ENCODE peak calls at places on chromosomes 2 and 18, in seven cellular contexts. C is AG10803, I is A549, O is epithelial cell of proximal tubule, Z is body of pancreas, X is aorta, R is AG09309. M is an unnamed sample.

GRCh38 chr2:232416521-232417470 is 10.2 kb downstream of the ALPG start:
- DNase-seq in C (no peak), I (no peak), O (no peak), Z (no peak), X (no peak), R (no peak), M (no peak)

GRCh38 chr18:57906852-57907251 is 103.7 kb upstream of the ATP8B1 start:
- DNase-seq in C (no peak), I (peak; percentile 15), O (no peak), Z (no peak), X (no peak), R (no peak), M (no peak)

GRCh38 chr18:51890762-51891161 is 449.2 kb upstream of the DCC start:
- DNase-seq in C (peak; percentile 12), I (peak; percentile 23), O (peak; percentile 63), Z (peak; percentile 81), X (no peak), R (no peak), M (no peak)

GRCh38 chr2:173217106-173217840 is 137.4 kb upstream of the CDCA7 start:
- DNase-seq in C (no peak), I (no peak), O (peak; percentile 18), Z (no peak), X (no peak), R (no peak), M (no peak)

GRCh38 chr2:191209346-191209745 is 35.9 kb upstream of the MYO1B start:
- DNase-seq in C (peak; percentile 73), I (no peak), O (no peak), Z (no peak), X (no peak), R (no peak), M (no peak)

GRCh38 chr2:3611136-3611535 is 16.2 kb downstream of the COLEC11 start:
- DNase-seq in C (no peak), I (no peak), O (no peak), Z (no peak), X (peak; percentile 63), R (no peak), M (no peak)

GRCh38 chr18:10850828-10851227 is 298.5 kb downstream of the PIEZO2 start:
- DNase-seq in C (no peak), I (no peak), O (no peak), Z (no peak), X (no peak), R (no peak), M (no peak)

GRCh38 chr2:55047677-55048299 is 2.5 kb downstream of the RTN4 start:
- DNase-seq in C (peak; percentile 51), I (peak; percentile 52), O (no peak), Z (peak; percentile 41), X (no peak), R (no peak), M (no peak)

GRCh38 chr2:211748339-211748738 is 790.3 kb downstream of the ERBB4 start:
- DNase-seq in C (no peak), I (no peak), O (no peak), Z (no peak), X (no peak), R (no peak), M (no peak)

GRCh38 chr2:10817413-10817812 is 4.8 kb upstream of the PDIA6 start:
- DNase-seq in C (no peak), I (no peak), O (no peak), Z (no peak), X (no peak), R (no peak), M (no peak)

GRCh38 chr18:49813071-49813320 is 337 bp downstream of the ACAA2 start:
- DNase-seq in C (peak; percentile 34), I (peak; percentile 20), O (no peak), Z (peak; percentile 44), X (peak; percentile 77), R (no peak), M (peak; percentile 22)

GRCh38 chr2:165675551-165675968 is 118.5 kb downstream of the GALNT3 start:
- DNase-seq in C (no peak), I (peak; percentile 19), O (no peak), Z (no peak), X (no peak), R (no peak), M (no peak)

GRCh38 chr18:3593381-3593903 is 143.5 kb downstream of the TGIF1 start:
- DNase-seq in C (peak; percentile 83), I (peak; percentile 94), O (no peak), Z (no peak), X (no peak), R (peak; percentile 62), M (no peak)

GRCh38 chr2:158539176-158539895 is 82.6 kb downstream of the PKP4 start:
- DNase-seq in C (peak; percentile 77), I (peak; percentile 59), O (peak; percentile 58), Z (peak; percentile 45), X (no peak), R (peak; percentile 45), M (no peak)

GRCh38 chr2:61011649-61012048 is 5.9 kb upstream of the PEX13 start:
- DNase-seq in C (peak; percentile 62), I (no peak), O (no peak), Z (no peak), X (no peak), R (no peak), M (no peak)

GRCh38 chr2:233142355-233142897 is 82.3 kb downstream of the INPP5D start:
- DNase-seq in C (no peak), I (no peak), O (no peak), Z (no peak), X (no peak), R (no peak), M (no peak)

GRCh38 chr18:10271481-10271880 is 183.0 kb upstream of the APCDD1 start:
- DNase-seq in C (peak; percentile 70), I (no peak), O (no peak), Z (no peak), X (no peak), R (no peak), M (no peak)

GRCh38 chr2:39642054-39642742 is 23.5 kb upstream of the TMEM178A start:
- DNase-seq in C (peak; percentile 84), I (peak; percentile 18), O (peak; percentile 37), Z (no peak), X (no peak), R (peak; percentile 13), M (no peak)

GRCh38 chr2:70738159-70738558 is 29.8 kb downstream of the ADD2 start:
- DNase-seq in C (no peak), I (no peak), O (no peak), Z (no peak), X (no peak), R (no peak), M (no peak)

GRCh38 chr2:58449286-58450010 is 208.3 kb upstream of the FANCL start:
- DNase-seq in C (no peak), I (no peak), O (no peak), Z (no peak), X (no peak), R (no peak), M (no peak)

DNA sequence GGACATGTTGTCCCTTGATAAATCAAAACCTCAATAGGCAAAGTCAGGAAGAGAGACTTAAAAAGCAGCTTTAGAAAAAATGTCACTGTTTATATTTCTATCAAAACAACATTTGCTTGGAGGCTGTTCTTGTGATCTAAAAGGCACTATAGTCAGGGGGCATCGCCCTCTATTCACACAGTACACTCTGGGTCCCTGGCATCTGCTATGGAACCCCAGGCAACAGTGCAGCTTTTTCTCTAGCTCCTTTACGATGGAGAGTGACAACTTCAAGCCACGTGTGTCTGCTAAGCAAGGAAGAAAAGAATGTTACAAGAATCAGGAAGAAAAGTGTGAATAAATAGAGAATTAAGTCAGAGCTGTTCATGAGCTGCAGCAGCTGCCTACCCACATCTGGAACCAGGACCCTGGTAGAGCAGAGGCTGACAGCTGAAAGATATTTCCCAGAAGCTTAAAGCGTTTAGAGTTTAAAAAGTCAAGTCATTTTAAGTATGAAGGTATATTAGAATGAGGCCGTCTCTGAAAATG is 11.2 kb downstream of the RND3 start:
- DNase-seq in C (no peak), I (no peak), O (no peak), Z (no peak), X (no peak), R (no peak), M (no peak)
- H3K4me3 ChIP-seq in C (peak overlapping the region; percentile 12), I (no peak overlapping the region), O (no peak overlapping the region), Z (no peak overlapping the region), X (peak overlapping the region; percentile 34), R (no peak overlapping the region), M (no peak overlapping the region)

DNA sequence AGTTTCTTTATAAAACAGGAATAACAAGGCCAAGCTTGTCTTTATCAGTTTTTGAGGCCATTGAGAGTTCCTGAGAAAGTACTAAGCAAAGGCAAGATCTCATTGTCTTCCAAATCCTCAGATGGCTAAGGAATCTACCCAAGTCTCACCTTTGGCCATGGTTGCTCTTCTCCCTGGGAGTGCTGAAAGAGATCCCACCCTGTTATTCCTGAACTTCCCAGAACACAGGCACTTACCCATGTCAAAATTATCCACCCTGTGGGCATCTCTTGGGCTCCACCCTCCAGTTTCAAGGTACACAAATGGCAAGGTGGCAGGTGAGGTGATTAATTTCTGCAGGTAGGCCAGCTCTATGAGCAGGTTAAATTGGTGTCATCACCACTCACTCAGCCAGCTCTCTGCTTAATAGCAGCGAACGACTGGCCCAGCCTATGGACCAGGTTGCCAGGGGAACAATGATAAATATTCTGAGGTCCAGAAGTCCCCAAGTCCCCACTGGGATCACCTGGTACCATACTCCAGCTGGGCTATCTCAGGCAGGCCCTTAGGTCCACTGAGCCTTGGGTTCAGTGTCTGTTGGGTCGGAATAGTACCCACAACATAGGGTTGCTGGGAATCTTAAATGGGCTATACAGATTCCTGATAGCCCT is 2.3 kb upstream of the SPRED2 start:
- DNase-seq in C (no peak), I (no peak), O (no peak), Z (no peak), X (no peak), R (no peak), M (no peak)
- H3K4me3 ChIP-seq in C (peak overlapping the region; percentile 72), I (peak overlapping the region; percentile 74), O (peak overlapping the region; percentile 71), Z (no peak overlapping the region), X (no peak overlapping the region), R (no peak overlapping the region), M (no peak overlapping the region)

DNA sequence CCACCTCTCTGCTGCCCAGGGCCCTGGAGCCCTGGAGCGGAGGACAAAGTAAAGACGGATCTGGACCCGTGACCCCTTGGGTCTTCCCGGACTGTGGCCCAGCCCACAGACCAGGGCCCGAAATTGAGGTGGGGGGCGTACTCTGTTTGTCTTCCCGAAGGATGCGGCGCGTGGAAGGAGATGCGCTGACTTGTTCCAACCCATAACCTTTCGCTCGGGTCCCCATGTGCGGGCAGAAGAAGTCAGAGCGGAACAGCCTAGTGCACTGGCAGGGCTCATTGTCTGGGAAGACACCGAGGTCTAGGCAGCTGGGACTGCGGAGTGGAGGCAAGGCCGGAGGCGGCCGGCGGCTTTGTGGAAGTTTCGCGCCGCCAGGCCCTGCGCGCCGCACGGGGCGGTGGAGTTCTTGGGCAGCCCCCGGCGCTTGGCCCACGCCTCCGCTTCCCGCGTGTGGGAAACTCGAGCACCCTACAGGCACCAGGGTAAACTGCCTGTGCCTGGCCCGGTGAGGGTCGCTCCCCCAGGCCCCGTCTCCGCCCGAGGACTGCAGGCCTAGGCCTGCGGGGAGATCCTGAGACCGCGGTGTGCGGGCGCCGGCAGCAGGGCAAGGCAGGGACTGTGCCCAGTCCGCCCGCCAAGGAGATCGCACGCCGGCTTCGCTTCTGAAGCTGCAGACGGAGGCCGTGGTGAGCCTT is 9.8 kb downstream of the POU3F3 start:
- DNase-seq in C (no peak), I (no peak), O (no peak), Z (no peak), X (no peak), R (no peak), M (no peak)
- H3K4me3 ChIP-seq in C (no peak overlapping the region), I (no peak overlapping the region), O (peak overlapping the region; percentile 42), Z (no peak overlapping the region), X (no peak overlapping the region), R (no peak overlapping the region), M (no peak overlapping the region)

DNA sequence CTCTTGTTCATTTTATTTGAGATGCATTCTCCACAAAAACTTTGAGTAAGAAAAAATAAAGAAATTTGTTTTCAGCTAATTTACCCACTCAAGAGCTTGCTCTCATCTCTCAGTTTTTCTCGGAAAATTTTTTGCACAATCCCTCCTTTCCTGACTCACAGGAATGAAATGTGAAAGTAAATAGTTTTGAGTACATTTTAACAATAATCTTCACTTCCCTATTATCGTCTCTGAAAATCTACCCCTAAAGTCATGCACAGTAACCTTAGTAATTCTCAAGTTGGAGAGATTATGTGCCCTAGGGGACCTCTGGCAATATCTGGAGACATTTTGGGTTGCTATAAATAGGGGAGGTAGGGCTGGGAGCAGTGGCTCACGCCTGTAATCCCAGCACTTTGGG is 2.6 kb downstream of the CYB5A start:
- DNase-seq in C (peak; percentile 56), I (no peak), O (no peak), Z (no peak), X (no peak), R (no peak), M (no peak)
- H3K4me3 ChIP-seq in C (no peak overlapping the region), I (no peak overlapping the region), O (peak overlapping the region; percentile 35), Z (no peak overlapping the region), X (no peak overlapping the region), R (peak overlapping the region; percentile 7), M (no peak overlapping the region)